ENCODE peak calls at places on chromosomes 7 and 10, in seven cellular contexts. H is GM23248, A is hepatocyte, K is SK-N-SH, T is HCT116, P is GM23338, D is OCI-LY7. L is an unnamed sample.
A peak's percentile ranks its signal among the peaks of the same experiment; 100 is the strongest.

GRCh38 chr10:27911645-27912044 is 87.2 kb downstream of the ODAD2 start:
- DNase-seq in H (no peak), T (no peak), A (no peak), K (no peak), D (no peak), P (peak; percentile 70), L (peak; percentile 51)

GRCh38 chr7:128121731-128122576 is 90.7 kb upstream of the LRRC4 start:
- DNase-seq in T (no peak), H (peak; percentile 62), P (peak; percentile 50), K (no peak), A (no peak), D (no peak), L (no peak)

GRCh38 chr7:142438923-142439515 is 181.2 kb upstream of the PRSS58 start:
- DNase-seq in A (no peak), T (no peak), H (no peak), D (no peak), P (no peak), K (no peak), L (no peak)

GRCh38 chr10:119538632-119539358 is 3.7 kb downstream of the RGS10 start:
- DNase-seq in P (no peak), D (peak; percentile 40), T (no peak), K (no peak), A (no peak), H (peak; percentile 30), L (no peak)

GRCh38 chr10:93431361-93431760 is 50.8 kb downstream of the MYOF start:
- DNase-seq in P (no peak), K (no peak), D (no peak), A (no peak), T (no peak), H (no peak), L (no peak)

GRCh38 chr10:78817361-78817760 is 251.4 kb upstream of the ZMIZ1 start:
- DNase-seq in H (no peak), K (no peak), P (peak; percentile 5), D (no peak), A (no peak), T (no peak), L (no peak)

GRCh38 chr10:125448596-125448995 is 234.4 kb downstream of the TEX36 start:
- DNase-seq in A (peak; percentile 36), P (peak; percentile 87), K (peak; percentile 21), H (peak; percentile 39), T (peak; percentile 62), D (peak; percentile 8), L (peak; percentile 70)

GRCh38 chr10:3220853-3221252 is 48.3 kb upstream of the PITRM1 start:
- DNase-seq in D (no peak), K (no peak), H (peak; percentile 75), A (no peak), P (no peak), T (no peak), L (no peak)

GRCh38 chr10:31134303-31134928 is 102.8 kb upstream of the ZNF438 start:
- DNase-seq in K (no peak), D (no peak), A (peak; percentile 39), T (no peak), H (peak; percentile 58), P (peak; percentile 57), L (no peak)

GRCh38 chr10:114779803-114780609 is 41.6 kb upstream of the FHIP2A start:
- DNase-seq in H (peak; percentile 72), P (no peak), D (no peak), K (no peak), T (peak; percentile 76), A (peak; percentile 27), L (peak; percentile 36)

GRCh38 chr10:13891542-13892431 is 305.0 kb downstream of the PRPF18 start:
- DNase-seq in A (peak; percentile 48), K (peak; percentile 93), T (no peak), H (peak; percentile 62), P (peak; percentile 63), D (no peak), L (peak; percentile 77)

GRCh38 chr7:131425992-131426391 is 98.3 kb downstream of the MKLN1 start:
- DNase-seq in P (no peak), T (no peak), A (no peak), K (no peak), D (no peak), H (no peak), L (no peak)

GRCh38 chr7:47690902-47691558 is 109.1 kb upstream of the TNS3 start:
- DNase-seq in D (no peak), T (no peak), A (no peak), P (no peak), K (no peak), H (peak; percentile 69), L (no peak)

GRCh38 chr7:105637755-105638154 is 56.5 kb upstream of the EFCAB10 start:
- DNase-seq in T (no peak), A (no peak), K (no peak), D (no peak), H (no peak), P (no peak), L (no peak)

GRCh38 chr10:110279062-110279986 is 25.4 kb downstream of the SMNDC1 start:
- DNase-seq in K (peak; percentile 54), H (peak; percentile 82), T (peak; percentile 54), A (peak; percentile 69), P (peak; percentile 79), D (peak; percentile 73), L (peak; percentile 55)

GRCh38 chr7:50355817-50356178 is 51.3 kb downstream of the IKZF1 start:
- DNase-seq in K (no peak), P (peak; percentile 32), A (peak; percentile 26), D (no peak), T (no peak), H (no peak), L (no peak)

GRCh38 chr7:32244806-32245345 is 174.7 kb upstream of the PDE1C start:
- DNase-seq in A (no peak), T (no peak), K (no peak), P (no peak), D (no peak), H (no peak), L (no peak)

GRCh38 chr7:93715234-93715633 is 140.7 kb upstream of the CALCR start:
- DNase-seq in P (peak; percentile 77), K (peak; percentile 33), T (peak; percentile 28), H (peak; percentile 47), D (peak; percentile 30), A (peak; percentile 60), L (peak; percentile 64)

GRCh38 chr10:95217476-95217875 is 23.4 kb downstream of the ACSM6 start:
- DNase-seq in H (peak; percentile 56), A (no peak), D (no peak), K (no peak), P (no peak), T (no peak), L (no peak)

GRCh38 chr7:68969571-68969970 is 628.7 kb upstream of the AUTS2 start:
- DNase-seq in P (no peak), K (no peak), D (no peak), A (no peak), T (no peak), H (no peak), L (no peak)

GRCh38 chr10:122127943-122128342 is 139.0 kb downstream of the TACC2 start:
- DNase-seq in D (no peak), H (peak; percentile 72), P (no peak), T (no peak), K (no peak), A (peak; percentile 59), L (no peak)

GRCh38 chr7:1197997-1198632 is 34.6 kb upstream of the UNCX start:
- DNase-seq in T (no peak), H (peak; percentile 95), K (no peak), P (no peak), D (no peak), A (peak; percentile 57), L (no peak)

GRCh38 chr7:13282377-13282980 is 595.0 kb downstream of the ARL4A start:
- DNase-seq in T (peak; percentile 35), P (peak; percentile 32), H (peak; percentile 73), D (peak; percentile 4), A (peak; percentile 38), K (peak; percentile 6), L (peak; percentile 5)

GRCh38 chr7:81457858-81458522 is 311.9 kb downstream of the HGF start:
- DNase-seq in T (peak; percentile 13), H (peak; percentile 77), K (no peak), A (peak; percentile 70), D (peak; percentile 5), P (peak; percentile 20), L (no peak)

DNA sequence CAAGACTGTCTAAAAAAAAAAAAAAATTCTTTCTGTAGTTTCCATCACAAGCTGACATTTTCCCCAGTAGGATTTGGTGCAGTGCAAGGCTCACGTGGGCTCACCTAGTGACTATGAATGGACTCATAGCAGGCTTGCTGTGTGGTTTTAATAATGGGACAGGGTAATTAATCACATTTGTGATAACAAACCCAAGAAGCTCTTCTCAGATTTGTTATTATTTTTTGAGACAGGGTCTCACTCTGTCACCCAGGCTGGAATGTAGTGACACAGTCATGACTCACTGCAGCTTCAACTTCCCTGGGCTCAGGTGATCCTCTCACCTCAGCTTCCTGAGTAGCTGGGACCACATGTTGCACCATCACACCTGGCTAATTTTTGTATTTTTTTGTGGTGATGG is 40.0 kb downstream of the NACAD start:
- DNase-seq in D (no peak), H (no peak), T (no peak), P (no peak), K (no peak), A (no peak), L (no peak)
- H2AFZ ChIP-seq in D (no peak overlapping the region), H (no peak overlapping the region), T (no peak overlapping the region), P (no peak overlapping the region), K (no peak overlapping the region), A (no peak overlapping the region), L (no peak overlapping the region)

DNA sequence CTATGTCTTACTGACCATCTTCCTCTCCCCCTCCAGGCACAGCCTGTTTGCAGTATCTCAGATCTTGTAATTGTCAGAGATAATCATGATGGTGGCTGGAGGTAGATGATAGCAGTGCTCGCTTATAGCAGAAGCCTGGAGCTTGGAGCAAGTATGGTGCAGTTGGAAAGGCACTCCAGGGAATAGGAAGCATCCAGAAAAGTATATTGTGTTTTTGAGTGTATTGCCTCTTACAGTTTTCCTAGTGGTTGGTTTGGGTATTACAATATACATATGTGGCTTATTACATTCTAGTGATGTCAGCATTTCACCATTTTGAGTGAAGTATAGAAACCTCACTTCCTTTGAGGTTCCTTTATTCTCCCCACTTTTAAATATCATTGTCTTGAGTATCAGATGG is 101.5 kb downstream of the STK31 start:
- DNase-seq in P (peak; percentile 44), H (peak; percentile 8), T (peak; percentile 13), D (peak; percentile 34), K (no peak), A (no peak), L (no peak)
- TF ChIP-seq EZH2phosphoT487 in P (no peak), H (no peak), T (no peak), D (no peak), K (no peak), A (no peak), L (no peak)

GRCh38 chr7:38682602-38683001 is 51.4 kb upstream of the AMPH start:
- DNase-seq in T (no peak), K (no peak), P (no peak), A (no peak), D (no peak), H (no peak), L (no peak)
- H2AFZ ChIP-seq in T (no peak overlapping the region), K (no peak overlapping the region), P (peak overlapping the region; percentile 10), A (no peak overlapping the region), D (no peak overlapping the region), H (no peak overlapping the region), L (no peak overlapping the region)

DNA sequence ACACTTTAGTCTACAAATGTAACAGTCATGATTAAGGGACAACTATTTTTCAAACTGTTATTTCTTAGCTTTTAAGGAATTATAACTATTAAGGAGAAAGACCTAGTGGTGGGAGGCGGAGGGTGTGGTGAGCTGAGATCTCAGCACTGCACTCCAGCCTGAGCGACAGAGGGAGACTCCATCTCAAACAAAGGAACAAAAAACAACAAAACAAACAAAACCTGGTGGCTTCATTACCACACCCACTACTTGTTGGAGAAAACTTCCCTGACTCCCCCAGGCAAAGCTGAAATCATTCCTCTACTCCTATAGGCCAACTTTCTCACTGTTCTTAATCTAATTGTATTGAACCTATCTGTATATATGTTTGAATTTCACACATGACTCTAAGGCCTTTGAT is 3.2 kb downstream of the POLR1F start:
- DNase-seq in K (no peak), P (peak; percentile 61), D (no peak), H (no peak), T (no peak), A (no peak), L (peak; percentile 38)
- TF ChIP-seq EZH2phosphoT487 in K (no peak), P (no peak), D (no peak), H (no peak), T (no peak), A (no peak), L (no peak)